ENCODE peak calls at places on chromosomes 1 and 21, in seven cellular contexts. U is hepatocyte, C is WTC11, L is Peyer's patch, W is left ventricle myocardium inferior, F is natural killer cell, G is lower leg skin. R is an unnamed sample.

GRCh38 chr1:244436336-244437102 is 15.2 kb downstream of the ADSS2 start:
- DNase-seq in U (no peak), C (no peak), L (no peak), W (no peak), F (no peak), G (no peak), R (no peak)

GRCh38 chr1:211648336-211648735 is 27.1 kb downstream of the NEK2 start:
- DNase-seq in U (peak), C (no peak), L (no peak), W (no peak), F (no peak), G (no peak), R (no peak)

GRCh38 chr21:44259082-44259705 is 2.5 kb downstream of the DNMT3L start:
- DNase-seq in U (no peak), C (no peak), L (no peak), W (no peak), F (no peak), G (no peak), R (no peak)

GRCh38 chr1:115141145-115141454 is 51.8 kb upstream of the TSPAN2 start:
- DNase-seq in U (no peak), C (no peak), L (no peak), W (no peak), F (no peak), G (no peak), R (no peak)

GRCh38 chr1:192311281-192311680 is 5.5 kb upstream of the RGS21 start:
- DNase-seq in U (peak), C (no peak), L (no peak), W (no peak), F (no peak), G (no peak), R (no peak)

GRCh38 chr21:46412521-46413364 is 45.9 kb upstream of the DIP2A start:
- DNase-seq in U (no peak), C (no peak), L (no peak), W (no peak), F (no peak), G (no peak), R (no peak)

GRCh38 chr1:24888061-24888970 is 41.8 kb downstream of the RUNX3 start:
- DNase-seq in U (no peak), C (no peak), L (no peak), W (no peak), F (no peak), G (no peak), R (peak)

GRCh38 chr1:184545601-184546000 is 158.8 kb downstream of the C1orf21 start:
- DNase-seq in U (no peak), C (no peak), L (no peak), W (no peak), F (no peak), G (peak), R (no peak)

GRCh38 chr1:31683997-31684396 is 19.8 kb downstream of the COL16A1 start:
- DNase-seq in U (no peak), C (peak), L (no peak), W (no peak), F (no peak), G (no peak), R (no peak)

DNA sequence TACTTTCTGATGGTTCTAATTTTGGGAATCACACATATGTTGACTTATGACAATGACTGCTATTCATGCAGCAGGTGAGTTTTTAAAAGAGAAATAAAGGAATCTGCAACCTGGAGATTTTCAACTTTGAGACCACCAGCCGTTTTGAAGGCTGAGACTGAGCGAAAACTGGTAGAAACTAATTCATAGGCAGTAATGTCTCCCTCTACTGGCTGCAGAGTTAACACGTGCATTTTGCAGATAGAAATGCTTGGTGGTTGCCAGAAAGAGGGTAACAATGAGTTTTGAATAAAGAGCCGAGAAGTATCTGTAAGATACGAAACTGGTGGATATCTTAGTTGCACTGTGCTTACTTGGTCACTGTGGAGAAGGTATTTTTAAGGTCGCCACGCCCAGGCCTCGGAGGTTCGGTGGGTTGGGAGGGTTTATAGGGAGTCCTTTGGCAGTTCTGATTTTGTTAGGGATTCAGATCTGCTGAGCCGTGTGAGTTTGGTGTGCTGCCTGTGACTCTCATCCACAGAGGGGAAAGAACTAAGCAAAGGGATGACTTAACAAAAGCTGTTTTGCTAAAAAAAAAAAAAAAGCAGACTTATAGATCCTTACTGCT is 83.0 kb downstream of the RYR2 start:
- DNase-seq in U (peak), C (no peak), L (no peak), W (no peak), F (no peak), G (no peak), R (no peak)
- TF ChIP-seq CTCF in U (peak), C (peak), L (no peak), W (peak), F (no peak), G (no peak), R (no peak)

DNA sequence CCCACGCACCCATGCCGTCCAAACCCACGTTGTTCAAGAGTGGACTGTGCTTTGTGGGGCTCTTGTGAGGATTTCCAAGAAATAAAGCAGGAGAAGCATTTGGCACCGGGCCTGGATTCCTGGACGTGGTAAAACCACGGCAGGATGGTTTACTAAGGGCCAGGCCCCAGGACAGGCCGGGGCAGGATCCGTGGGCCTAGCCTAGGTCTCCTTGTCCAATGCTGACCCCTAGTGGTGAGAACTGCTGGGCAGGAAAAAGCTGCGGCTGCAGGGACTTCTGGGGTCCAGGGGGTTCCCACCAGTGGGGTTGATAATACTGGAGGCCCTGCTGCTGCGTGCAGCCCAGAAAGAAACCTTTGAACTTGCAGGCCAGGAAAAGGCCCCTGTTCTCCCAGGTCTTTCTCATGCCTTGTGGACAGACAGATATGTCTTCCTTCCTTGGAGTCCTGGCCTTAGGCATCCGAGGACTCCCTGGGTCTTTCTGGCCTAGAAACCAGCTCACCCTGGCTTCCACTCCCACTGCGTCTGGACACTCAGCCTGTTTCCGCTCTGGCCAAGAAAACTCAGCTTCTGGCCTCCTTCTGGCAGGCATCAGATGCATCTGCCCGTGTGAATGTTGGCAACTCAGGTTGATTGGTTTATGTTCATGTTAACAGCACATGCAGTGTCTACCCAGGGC is 106.9 kb upstream of the TMEM51 start:
- DNase-seq in U (peak), C (peak), L (peak), W (peak), F (peak), G (peak), R (peak)
- TF ChIP-seq CTCF in U (peak), C (peak), L (peak), W (peak), F (peak), G (no peak), R (peak)

DNA sequence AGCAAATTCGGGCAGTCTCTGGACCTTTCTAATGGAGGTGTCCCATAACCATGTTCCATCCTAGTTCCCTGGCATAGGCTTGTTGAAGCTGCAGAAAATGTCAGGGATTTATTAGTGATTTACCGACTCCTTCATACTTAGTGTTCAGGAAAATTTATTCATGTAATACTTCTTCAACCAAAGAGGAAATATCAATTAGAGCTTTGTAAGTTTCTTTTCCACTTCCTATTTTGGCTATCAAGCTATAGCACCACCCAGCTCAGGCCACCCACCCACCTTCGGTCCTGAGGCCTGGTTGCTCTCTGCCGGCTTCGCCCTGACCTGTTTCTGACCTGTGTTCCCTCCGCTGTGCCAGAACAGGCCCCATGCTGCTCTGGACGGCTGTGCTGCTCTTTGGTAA is at the start of gene FCRL6:
- DNase-seq in U (no peak), C (no peak), L (no peak), W (no peak), F (no peak), G (no peak), R (no peak)
- TF ChIP-seq CTCF in U (no peak), C (no peak), L (no peak), W (no peak), F (no peak), G (no peak), R (no peak)

GRCh38 chr1:93638307-93638847 is 43.3 kb downstream of the BCAR3 start:
- DNase-seq in U (peak), C (no peak), L (no peak), W (no peak), F (no peak), G (no peak), R (no peak)

GRCh38 chr1:93636712-93637111 is 44.9 kb downstream of the BCAR3 start:
- DNase-seq in U (no peak), C (no peak), L (no peak), W (no peak), F (no peak), G (no peak), R (no peak)

GRCh38 chr1:93638981-93639380 is 42.7 kb downstream of the BCAR3 start:
- DNase-seq in U (no peak), C (peak), L (no peak), W (no peak), F (no peak), G (no peak), R (no peak)

GRCh38 chr1:93633313-93633712 is 48.3 kb downstream of the BCAR3 start:
- DNase-seq in U (no peak), C (no peak), L (no peak), W (no peak), F (no peak), G (no peak), R (no peak)

DNA sequence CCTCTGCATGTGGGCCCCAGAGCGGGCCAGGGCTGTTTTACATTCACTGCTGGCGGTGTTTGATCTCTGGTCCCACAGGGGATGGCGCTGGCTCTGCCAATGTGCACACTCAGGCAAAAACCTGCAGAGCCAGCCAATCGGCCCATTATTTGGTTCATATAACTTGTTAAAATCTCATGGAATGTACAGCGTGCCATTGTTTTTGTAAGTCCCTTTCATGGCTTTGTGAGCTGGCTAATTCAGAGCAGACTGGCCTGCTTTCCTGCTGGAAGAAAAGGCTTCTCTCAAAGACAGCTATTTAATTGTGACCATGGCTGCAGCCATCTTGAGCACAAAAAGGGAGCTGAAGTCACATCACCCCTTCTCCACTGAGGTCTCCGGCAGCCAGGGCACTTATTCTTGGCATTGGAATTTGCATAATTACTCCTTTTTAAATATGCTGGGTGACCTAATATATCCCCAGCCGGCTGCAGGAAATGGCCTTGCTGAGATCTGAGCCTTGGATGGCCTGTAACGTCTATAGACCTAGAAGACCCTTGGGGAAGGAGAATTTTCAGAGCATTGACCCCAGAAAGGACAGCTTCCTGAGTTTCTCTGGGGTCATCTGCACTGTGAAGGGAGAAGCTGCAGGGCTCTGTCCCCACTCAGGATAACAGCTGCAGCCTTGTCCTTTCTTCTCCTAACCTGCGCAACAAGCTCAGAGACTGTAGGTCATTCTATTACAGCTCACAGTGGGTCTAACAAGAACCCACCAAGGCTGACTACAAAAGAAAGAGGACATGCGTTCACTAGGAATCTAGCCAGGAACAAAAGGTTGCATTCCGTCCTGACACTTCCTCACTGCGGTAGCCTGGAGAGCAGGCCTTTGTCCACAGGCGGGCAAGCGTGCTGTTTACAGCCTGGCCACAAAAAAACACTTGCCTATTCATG is 45.8 kb downstream of the BCAR3 start:
- DNase-seq in U (no peak), C (peak), L (no peak), W (no peak), F (no peak), G (no peak), R (no peak)
- TF ChIP-seq CTCF in U (no peak), C (no peak), L (no peak), W (no peak), F (no peak), G (no peak), R (no peak)

DNA sequence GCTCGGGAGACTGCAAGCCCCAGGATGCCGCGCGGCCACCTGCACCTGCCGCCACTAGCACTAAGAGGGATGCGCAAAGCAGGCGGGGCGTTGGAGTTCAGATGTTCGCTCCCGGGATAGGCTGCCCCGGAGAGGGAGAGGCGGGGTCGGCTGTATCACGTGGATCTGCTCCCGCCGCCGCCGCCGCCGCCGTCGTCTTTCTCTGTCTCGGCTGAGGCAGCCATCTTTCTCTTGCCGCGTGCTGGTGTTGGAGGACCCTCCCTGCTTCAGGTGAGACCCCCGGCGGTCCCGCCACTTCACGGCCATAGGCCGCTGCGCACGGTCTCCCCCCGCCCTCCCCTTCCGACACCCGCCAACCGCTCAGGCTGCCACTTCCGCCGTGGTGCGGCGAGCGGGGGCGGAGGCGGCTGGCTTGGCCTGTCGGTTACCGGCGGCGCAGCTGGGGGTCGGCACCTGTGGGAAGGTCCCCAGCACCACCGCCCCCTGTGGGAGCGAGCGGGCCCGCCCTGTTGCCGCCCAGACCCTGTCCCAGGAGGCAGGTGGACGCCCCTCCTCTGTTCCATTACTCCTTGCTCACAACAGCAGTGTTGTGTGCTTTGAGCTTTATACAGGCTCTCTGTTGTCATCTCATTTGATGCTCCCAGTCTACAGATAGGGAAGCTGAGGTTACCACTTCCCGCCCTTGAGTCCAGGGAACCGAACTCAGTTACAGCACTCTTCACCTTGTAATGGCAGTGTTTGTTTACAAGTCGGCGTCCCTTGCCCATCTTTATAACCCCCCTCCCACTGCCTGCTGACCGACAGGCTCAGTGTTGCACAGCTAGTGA is at the start of gene BTF3L4:
- DNase-seq in U (peak), C (peak), L (peak), W (peak), F (peak), G (peak), R (peak)
- TF ChIP-seq CTCF in U (no peak), C (no peak), L (no peak), W (no peak), F (no peak), G (no peak), R (no peak)

GRCh38 chr1:91753878-91754277 is 132.1 kb downstream of the TGFBR3 start:
- DNase-seq in U (no peak), C (no peak), L (no peak), W (no peak), F (no peak), G (no peak), R (no peak)
- TF ChIP-seq CTCF in U (no peak), C (no peak), L (no peak), W (no peak), F (no peak), G (no peak), R (no peak)

GRCh38 chr1:151875419-151876097 is 22.0 kb upstream of the THEM5 start:
- DNase-seq in U (no peak), C (no peak), L (no peak), W (no peak), F (no peak), G (no peak), R (no peak)

GRCh38 chr1:151885479-151885878 is 23.8 kb downstream of the THEM4 start:
- DNase-seq in U (no peak), C (no peak), L (no peak), W (no peak), F (no peak), G (no peak), R (no peak)

GRCh38 chr1:151882466-151882865 is 26.8 kb downstream of the THEM4 start:
- DNase-seq in U (no peak), C (no peak), L (no peak), W (no peak), F (no peak), G (no peak), R (no peak)

GRCh38 chr1:151887028-151887427 is 22.3 kb downstream of the THEM4 start:
- DNase-seq in U (no peak), C (no peak), L (no peak), W (no peak), F (no peak), G (peak), R (no peak)

GRCh38 chr1:151881479-151881878 is 27.8 kb downstream of the THEM4 start:
- DNase-seq in U (no peak), C (no peak), L (no peak), W (no peak), F (no peak), G (no peak), R (no peak)
- TF ChIP-seq CTCF in U (peak), C (no peak), L (peak), W (no peak), F (no peak), G (no peak), R (no peak)

DNA sequence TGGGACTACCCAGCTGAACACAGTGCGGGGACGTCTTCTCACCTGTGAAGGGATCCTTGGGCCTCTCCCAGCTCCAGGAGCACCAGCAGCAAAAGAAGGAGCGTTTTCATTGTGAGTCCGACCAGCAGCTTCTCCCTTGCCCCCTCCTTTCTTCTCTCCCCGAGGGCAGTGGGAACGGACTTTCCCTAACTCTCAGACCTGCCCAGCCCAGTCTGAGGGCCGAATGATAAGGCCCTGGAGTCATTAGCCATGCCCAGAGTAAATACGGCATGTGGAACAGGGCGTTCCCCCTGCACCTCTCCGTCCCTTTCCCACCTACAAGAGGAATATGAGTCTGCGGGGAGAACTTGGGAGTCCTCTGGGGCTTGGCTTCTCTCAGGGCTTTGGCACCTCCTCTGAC is at the start of gene CTSE:
- DNase-seq in U (peak), C (no peak), L (no peak), W (no peak), F (no peak), G (no peak), R (no peak)
- TF ChIP-seq CTCF in U (no peak), C (no peak), L (no peak), W (no peak), F (no peak), G (no peak), R (no peak)

DNA sequence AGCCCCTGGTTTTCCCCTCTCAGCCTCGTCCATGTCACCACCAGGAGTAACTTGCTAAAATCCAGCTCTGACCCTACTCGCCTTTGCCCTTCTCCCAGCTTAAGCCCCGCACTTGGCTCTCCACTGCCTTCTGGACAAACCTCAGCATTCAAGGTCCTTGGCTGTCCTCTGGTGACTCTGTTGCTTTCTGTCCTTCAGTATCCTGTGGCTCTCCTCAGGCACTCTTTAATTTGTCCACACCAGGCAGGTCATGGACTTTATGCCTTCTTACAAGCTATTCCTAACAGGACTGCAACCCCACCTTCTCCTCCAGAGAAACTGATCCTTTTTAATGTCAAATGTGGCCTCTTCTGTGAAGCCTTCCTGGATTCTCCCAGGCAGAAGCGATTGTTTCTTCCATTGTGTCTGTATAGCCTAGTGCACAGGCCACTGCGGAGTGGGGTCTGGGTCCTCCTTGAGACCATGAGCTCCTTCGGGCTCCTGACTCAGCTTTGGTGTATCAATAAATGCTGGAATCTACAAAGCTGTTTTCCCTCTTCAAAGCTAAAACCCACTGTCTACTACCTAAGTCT is 26.7 kb upstream of the CTPS1 start:
- DNase-seq in U (no peak), C (no peak), L (no peak), W (no peak), F (no peak), G (no peak), R (no peak)
- TF ChIP-seq CTCF in U (no peak), C (no peak), L (no peak), W (peak), F (peak), G (no peak), R (no peak)

GRCh38 chr1:78577257-78578100 is 42.8 kb upstream of the IFI44L start:
- DNase-seq in U (no peak), C (no peak), L (no peak), W (no peak), F (no peak), G (no peak), R (no peak)
- TF ChIP-seq CTCF in U (no peak), C (no peak), L (no peak), W (no peak), F (no peak), G (no peak), R (no peak)

R was measured in activated B cell treated with CpG ODN at 0.5 μM for 24 hours.